ENCODE peak calls at places on chromosomes 1 and 21, in four cellular contexts. I is DMS 273 treated with DMSO at 0.1 percent for 48 hours, C is DMS153, Z is ELR. D is an unnamed sample.

GRCh38 chr21:43779660-43780059 is 3.6 kb upstream of the CSTB start:
- DNase-seq in Z (no peak), I (no peak), C (no peak), D (no peak)

GRCh38 chr1:214670098-214670497 is 67.1 kb downstream of the CENPF start:
- DNase-seq in I (no peak), Z (peak), C (no peak), D (no peak)

GRCh38 chr1:196372896-196373536 is 235.2 kb downstream of the KCNT2 start:
- DNase-seq in Z (peak), C (no peak), I (no peak), D (no peak)

GRCh38 chr1:119827010-119827409 is 15.8 kb upstream of the REG4 start:
- DNase-seq in C (no peak), I (no peak), Z (peak), D (no peak)

GRCh38 chr1:31788825-31789256 is 24.7 kb upstream of the ADGRB2 start:
- DNase-seq in Z (no peak), I (peak), C (no peak), D (no peak)

GRCh38 chr1:187491082-187491720 is 662.5 kb downstream of the PLA2G4A start:
- DNase-seq in C (peak), Z (peak), I (peak), D (no peak)

GRCh38 chr1:155463865-155464264 is 98.7 kb downstream of the ASH1L start:
- DNase-seq in C (no peak), I (no peak), Z (peak), D (no peak)

GRCh38 chr1:23167353-23168078 is 1.1 kb downstream of the LUZP1 start:
- DNase-seq in I (no peak), Z (peak), C (no peak), D (peak)

GRCh38 chr1:154869351-154870116 is 547 bp downstream of the KCNN3 start:
- DNase-seq in Z (peak), I (no peak), C (no peak), D (peak)

GRCh38 chr1:119253366-119253765 is 112.9 kb upstream of the WARS2 start:
- DNase-seq in I (no peak), Z (peak), C (no peak), D (no peak)

GRCh38 chr1:5950994-5951749 is 41.1 kb downstream of the NPHP4 start:
- DNase-seq in I (no peak), C (no peak), Z (no peak), D (no peak)

GRCh38 chr1:162916821-162917613 is 56.0 kb upstream of the CCDC190 start:
- DNase-seq in C (no peak), I (no peak), Z (no peak), D (no peak)

GRCh38 chr1:169326644-169327316 is 40.8 kb downstream of the NME7 start:
- DNase-seq in Z (peak), C (no peak), I (no peak), D (no peak)

GRCh38 chr1:197519741-197520334 is 251.8 kb downstream of the CRB1 start:
- DNase-seq in C (no peak), Z (peak), I (no peak), D (no peak)

GRCh38 chr1:158564608-158565007 is 5.8 kb downstream of the OR6P1 start:
- DNase-seq in I (no peak), Z (no peak), C (no peak), D (no peak)

GRCh38 chr1:165683848-165684485 is 14.4 kb downstream of the ALDH9A1 start:
- DNase-seq in Z (no peak), I (no peak), C (no peak), D (no peak)

GRCh38 chr1:169849346-169850022 is 44.2 kb downstream of the SCYL3 start:
- DNase-seq in Z (no peak), C (no peak), I (no peak), D (no peak)

GRCh38 chr1:162171078-162171477 is 101.6 kb downstream of the NOS1AP start:
- DNase-seq in I (no peak), C (no peak), Z (peak), D (no peak)

GRCh38 chr1:176241385-176242015 is 34.4 kb upstream of the COP1 start:
- DNase-seq in Z (peak), C (no peak), I (no peak), D (no peak)

GRCh38 chr21:41678944-41679343 is 87.9 kb downstream of the RIPK4 start:
- DNase-seq in C (peak), I (no peak), Z (peak), D (peak)

GRCh38 chr1:32151319-32151787 is 28.1 kb upstream of the TXLNA start:
- DNase-seq in Z (peak), C (no peak), I (no peak), D (no peak)

GRCh38 chr1:11134352-11135266 is 34.9 kb upstream of the EXOSC10 start:
- DNase-seq in C (peak), Z (peak), I (peak), D (no peak)

GRCh38 chr21:39637197-39637970 is 24.6 kb downstream of the B3GALT5 start:
- DNase-seq in I (no peak), C (peak), Z (no peak), D (no peak)

GRCh38 chr1:41673806-41674205 is 189.3 kb upstream of the EDN2 start:
- DNase-seq in C (no peak), I (no peak), Z (no peak), D (no peak)

GRCh38 chr1:9289724-9290493 is 2.8 kb upstream of the SPSB1 start:
- DNase-seq in Z (peak), I (no peak), C (no peak), D (no peak)

GRCh38 chr1:161473363-161473762 is 31.9 kb upstream of the FCGR2A start:
- DNase-seq in C (no peak), Z (peak), I (peak), D (no peak)

GRCh38 chr1:15945832-15946448 is 30.0 kb downstream of the ZBTB17 start:
- DNase-seq in I (no peak), C (no peak), Z (no peak), D (no peak)

GRCh38 chr1:34763142-34763781 is 3.7 kb downstream of the GJB4 start:
- DNase-seq in Z (peak), C (no peak), I (no peak), D (no peak)

GRCh38 chr1:167668108-167668507 is 38.1 kb downstream of the RCSD1 start:
- DNase-seq in I (no peak), Z (no peak), C (no peak), D (no peak)

GRCh38 chr21:32587651-32588050 is 2.3 kb upstream of the TCP10L start:
- DNase-seq in C (no peak), Z (no peak), I (no peak), D (no peak)

GRCh38 chr21:35319684-35320083 is 270.6 kb upstream of the RUNX1 start:
- DNase-seq in I (no peak), C (no peak), Z (peak), D (no peak)

GRCh38 chr1:165539306-165539705 is 4.5 kb upstream of the LRRC52 start:
- DNase-seq in I (no peak), C (peak), Z (peak), D (no peak)